ENCODE peak calls at places on chromosomes 13 and 19, in four cellular contexts. One of them, this sample, is unnamed.

GRCh38 chr19:44025217-44025936 is at the start of gene ZNF222:
- DNase-seq in A549: peak
- DNase-seq in spleen: peak
- DNase-seq in aorta: peak
- DNase-seq in this sample: peak

GRCh38 chr19:3721900-3722442 is 13.8 kb downstream of the TJP3 start:
- DNase-seq in A549: no peak
- DNase-seq in spleen: no peak
- DNase-seq in aorta: no peak
- DNase-seq in this sample: no peak

GRCh38 chr13:101447852-101448251 is 4.6 kb upstream of the ITGBL1 start:
- DNase-seq in A549: no peak
- DNase-seq in spleen: no peak
- DNase-seq in aorta: no peak
- DNase-seq in this sample: no peak

GRCh38 chr13:30845297-30846214 is 60.5 kb upstream of the MEDAG start:
- DNase-seq in A549: no peak
- DNase-seq in spleen: no peak
- DNase-seq in aorta: no peak
- DNase-seq in this sample: no peak

GRCh38 chr13:47175172-47175806 is 278.4 kb upstream of the HTR2A start:
- DNase-seq in A549: no peak
- DNase-seq in spleen: no peak
- DNase-seq in aorta: no peak
- DNase-seq in this sample: no peak

GRCh38 chr13:28301839-28302238 is 163.5 kb downstream of the PAN3 start:
- DNase-seq in A549: no peak
- DNase-seq in spleen: no peak
- DNase-seq in aorta: no peak
- DNase-seq in this sample: no peak

GRCh38 chr19:35107541-35107939 is 8.1 kb upstream of the FXYD3 start:
- DNase-seq in A549: peak
- DNase-seq in spleen: no peak
- DNase-seq in aorta: no peak
- DNase-seq in this sample: no peak

GRCh38 chr19:44725251-44725650 is 23.3 kb upstream of the BCL3 start:
- DNase-seq in A549: peak
- DNase-seq in spleen: peak
- DNase-seq in aorta: no peak
- DNase-seq in this sample: no peak

GRCh38 chr13:101579291-101579802 is 126.9 kb downstream of the ITGBL1 start:
- DNase-seq in A549: peak
- DNase-seq in spleen: no peak
- DNase-seq in aorta: no peak
- DNase-seq in this sample: no peak

GRCh38 chr13:30826911-30827577 is 79.0 kb upstream of the MEDAG start:
- DNase-seq in A549: no peak
- DNase-seq in spleen: no peak
- DNase-seq in aorta: no peak
- DNase-seq in this sample: no peak

GRCh38 chr13:46633416-46633815 is 80.4 kb downstream of the LRCH1 start:
- DNase-seq in A549: peak
- DNase-seq in spleen: no peak
- DNase-seq in aorta: no peak
- DNase-seq in this sample: no peak

GRCh38 chr19:43667524-43668405 is 2.2 kb downstream of the PLAUR start:
- DNase-seq in A549: no peak
- DNase-seq in spleen: peak
- DNase-seq in aorta: peak
- DNase-seq in this sample: peak

GRCh38 chr13:23765531-23765930 is 123.7 kb downstream of the MIPEP start:
- DNase-seq in A549: no peak
- DNase-seq in spleen: no peak
- DNase-seq in aorta: no peak
- DNase-seq in this sample: no peak

GRCh38 chr19:8423821-8424223 is 10.7 kb downstream of the MARCHF2 start:
- DNase-seq in A549: peak
- DNase-seq in spleen: peak
- DNase-seq in aorta: peak
- DNase-seq in this sample: peak

GRCh38 chr19:30136591-30136990 is 194.6 kb downstream of the URI1 start:
- DNase-seq in A549: no peak
- DNase-seq in spleen: no peak
- DNase-seq in aorta: no peak
- DNase-seq in this sample: no peak

GRCh38 chr19:34171539-34171876 is 796 bp upstream of the LSM14A start:
- DNase-seq in A549: no peak
- DNase-seq in spleen: no peak
- DNase-seq in aorta: no peak
- DNase-seq in this sample: no peak

GRCh38 chr19:3234800-3235199 is 10.3 kb downstream of the CELF5 start:
- DNase-seq in A549: no peak
- DNase-seq in spleen: no peak
- DNase-seq in aorta: no peak
- DNase-seq in this sample: no peak

GRCh38 chr19:55609326-55609725 is 3.9 kb downstream of the ZNF865 start:
- DNase-seq in A549: no peak
- DNase-seq in spleen: no peak
- DNase-seq in aorta: no peak
- DNase-seq in this sample: no peak

GRCh38 chr19:45103200-45103624 is 10.2 kb downstream of the PPP1R37 start:
- DNase-seq in A549: no peak
- DNase-seq in spleen: peak
- DNase-seq in aorta: peak
- DNase-seq in this sample: peak

GRCh38 chr13:110163020-110163658 is 143.8 kb downstream of the COL4A1 start:
- DNase-seq in A549: no peak
- DNase-seq in spleen: no peak
- DNase-seq in aorta: no peak
- DNase-seq in this sample: no peak

GRCh38 chr19:45947926-45948325 is 25.7 kb downstream of the NOVA2 start:
- DNase-seq in A549: no peak
- DNase-seq in spleen: no peak
- DNase-seq in aorta: no peak
- DNase-seq in this sample: no peak

GRCh38 chr19:17259934-17260333 is 4.6 kb downstream of the USHBP1 start:
- DNase-seq in A549: no peak
- DNase-seq in spleen: no peak
- DNase-seq in aorta: no peak
- DNase-seq in this sample: no peak

GRCh38 chr13:74217816-74218215 is 83.6 kb upstream of the KLF12 start:
- DNase-seq in A549: no peak
- DNase-seq in spleen: no peak
- DNase-seq in aorta: no peak
- DNase-seq in this sample: no peak

GRCh38 chr13:34748078-34748477 is 194.0 kb upstream of the NBEA start:
- DNase-seq in A549: no peak
- DNase-seq in spleen: no peak
- DNase-seq in aorta: no peak
- DNase-seq in this sample: peak

GRCh38 chr19:39397360-39398296 is 6.5 kb downstream of the MED29 start:
- DNase-seq in A549: peak
- DNase-seq in spleen: peak
- DNase-seq in aorta: peak
- DNase-seq in this sample: peak

GRCh38 chr19:4896372-4896771 is 6.3 kb downstream of the ARRDC5 start:
- DNase-seq in A549: peak
- DNase-seq in spleen: no peak
- DNase-seq in aorta: no peak
- DNase-seq in this sample: no peak

GRCh38 chr13:113208424-113209335 is at the start of gene PCID2:
- DNase-seq in A549: peak
- DNase-seq in spleen: peak
- DNase-seq in aorta: peak
- DNase-seq in this sample: peak

GRCh38 chr13:113209336-113209879 is at the start of gene CUL4A:
- DNase-seq in A549: peak
- DNase-seq in spleen: peak
- DNase-seq in aorta: peak
- DNase-seq in this sample: peak

GRCh38 chr13:113209880-113210421 is 538 bp downstream of the CUL4A start:
- DNase-seq in A549: peak
- DNase-seq in spleen: peak
- DNase-seq in aorta: peak
- DNase-seq in this sample: peak

GRCh38 chr13:113211774-113212173 is 2.4 kb downstream of the CUL4A start:
- DNase-seq in A549: peak
- DNase-seq in spleen: no peak
- DNase-seq in aorta: no peak
- DNase-seq in this sample: no peak

DNA sequence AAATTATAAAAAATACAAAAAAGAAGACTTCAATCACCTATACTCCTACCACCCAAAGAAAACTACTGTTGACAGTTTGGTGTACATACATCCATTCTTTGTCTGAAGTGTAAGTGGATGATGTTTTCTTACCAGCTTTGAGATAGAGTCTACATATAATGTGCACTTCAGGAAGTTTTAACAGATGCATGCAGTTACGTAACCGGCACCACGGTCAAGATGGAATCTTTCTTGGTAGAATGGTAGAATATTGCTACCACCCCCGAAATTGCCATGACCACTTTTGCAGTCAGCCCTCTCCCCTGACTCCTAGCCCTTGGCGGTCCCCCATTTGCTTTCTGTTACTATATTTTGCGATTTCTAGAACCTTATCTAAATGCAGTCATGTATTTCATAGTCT is 1.4 kb downstream of the CUL4A start:
- DNase-seq in A549: no peak
- DNase-seq in spleen: no peak
- DNase-seq in aorta: no peak
- DNase-seq in this sample: no peak
- H3K4me3 ChIP-seq in A549: peak
- H3K4me3 ChIP-seq in spleen: peak
- H3K4me3 ChIP-seq in aorta: no peak
- H3K4me3 ChIP-seq in this sample: peak

DNA sequence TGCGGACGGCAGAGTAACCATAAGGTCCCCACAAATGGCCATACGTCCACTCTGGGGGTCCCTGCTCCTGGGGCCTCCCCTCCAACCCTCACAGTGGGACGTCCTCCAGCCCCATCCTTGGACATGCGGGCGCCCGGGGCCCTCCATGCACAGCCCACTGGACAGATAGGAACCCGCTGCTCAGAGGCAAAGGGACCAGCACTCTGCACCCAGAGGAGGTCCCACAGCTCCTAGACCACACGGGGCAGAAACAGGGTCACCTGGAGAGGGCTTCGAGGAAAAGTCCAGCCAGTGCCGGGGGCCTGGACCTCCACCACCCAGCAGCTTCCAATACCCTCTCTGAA is 11.1 kb downstream of the REXO1 start:
- DNase-seq in A549: no peak
- DNase-seq in spleen: no peak
- DNase-seq in aorta: no peak
- DNase-seq in this sample: no peak
- H3K4me3 ChIP-seq in A549: no peak
- H3K4me3 ChIP-seq in spleen: no peak
- H3K4me3 ChIP-seq in aorta: no peak
- H3K4me3 ChIP-seq in this sample: no peak

DNA sequence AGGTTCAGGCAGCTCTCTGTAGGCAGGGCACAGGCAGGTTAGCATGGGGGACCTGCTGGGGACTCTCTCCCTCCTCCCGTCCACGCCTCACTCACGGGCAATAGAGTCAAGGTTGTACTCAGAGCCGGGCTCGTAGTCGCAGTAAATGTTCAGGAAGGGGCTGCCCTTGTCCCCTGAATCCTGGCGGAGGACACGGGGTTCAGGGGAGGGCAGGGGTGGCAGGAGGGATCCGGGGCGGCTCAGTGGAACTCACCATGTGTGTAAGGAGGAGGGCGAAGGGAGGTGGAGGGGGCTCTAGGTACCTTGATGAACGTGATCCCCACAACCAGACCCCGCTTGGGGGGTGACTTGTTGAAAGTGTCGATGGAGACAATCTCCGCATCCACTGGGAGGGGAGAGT is 819 bp downstream of the KPTN start:
- DNase-seq in A549: no peak
- DNase-seq in spleen: no peak
- DNase-seq in aorta: no peak
- DNase-seq in this sample: no peak
- H3K4me3 ChIP-seq in A549: peak
- H3K4me3 ChIP-seq in spleen: peak
- H3K4me3 ChIP-seq in aorta: no peak
- H3K4me3 ChIP-seq in this sample: peak

GRCh38 chr13:99636728-99637353 is 135.6 kb downstream of the TM9SF2 start:
- DNase-seq in A549: no peak
- DNase-seq in spleen: no peak
- DNase-seq in aorta: no peak
- DNase-seq in this sample: no peak

GRCh38 chr13:99640260-99640659 is 139.0 kb downstream of the TM9SF2 start:
- DNase-seq in A549: no peak
- DNase-seq in spleen: no peak
- DNase-seq in aorta: no peak
- DNase-seq in this sample: no peak

GRCh38 chr13:99634672-99635071 is 133.4 kb downstream of the TM9SF2 start:
- DNase-seq in A549: no peak
- DNase-seq in spleen: no peak
- DNase-seq in aorta: no peak
- DNase-seq in this sample: no peak

GRCh38 chr13:99639126-99639525 is 137.9 kb downstream of the TM9SF2 start:
- DNase-seq in A549: no peak
- DNase-seq in spleen: no peak
- DNase-seq in aorta: no peak
- DNase-seq in this sample: no peak

DNA sequence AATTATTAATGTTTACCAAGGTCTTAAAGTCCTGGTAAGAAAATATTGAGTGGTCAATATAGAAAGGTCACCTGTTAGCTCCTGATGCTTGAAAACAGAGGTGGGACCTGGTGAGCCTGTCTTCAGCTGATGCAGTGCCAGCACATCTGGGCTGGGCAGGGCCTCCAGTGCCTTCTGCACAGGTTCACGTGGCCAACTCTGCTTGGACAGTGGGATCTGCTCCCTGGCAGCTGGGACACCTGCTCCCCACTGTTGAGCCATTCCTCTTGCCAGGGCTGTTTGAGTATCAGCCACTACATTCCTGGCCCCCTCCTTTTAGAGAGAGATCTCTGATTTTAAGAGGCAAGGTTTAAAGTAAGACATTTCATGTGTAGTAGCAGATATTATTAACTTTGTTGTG is 135.0 kb downstream of the TM9SF2 start:
- DNase-seq in A549: no peak
- DNase-seq in spleen: no peak
- DNase-seq in aorta: no peak
- DNase-seq in this sample: no peak
- H3K4me3 ChIP-seq in A549: no peak
- H3K4me3 ChIP-seq in spleen: no peak
- H3K4me3 ChIP-seq in aorta: no peak
- H3K4me3 ChIP-seq in this sample: no peak

This sample was measured in lower lobe of right lung.